ENCODE peak calls at places on chromosomes 7 and 10, in five cellular contexts. P is putamen, E is mesothelial cell of epicardium, S is right lobe of liver, U is HFFc6. D is an unnamed sample.

GRCh38 chr10:103543617-103544525 is 50.4 kb downstream of the NEURL1 start:
- DNase-seq in P (no peak), E (no peak), S (no peak), U (no peak), D (no peak)

GRCh38 chr7:19020062-19020461 is 97.4 kb downstream of the TWIST1 start:
- DNase-seq in P (no peak), E (no peak), S (no peak), U (no peak), D (no peak)

GRCh38 chr10:21402606-21403083 is 122.8 kb downstream of the SKIDA1 start:
- DNase-seq in P (no peak), E (no peak), S (no peak), U (peak), D (no peak)

GRCh38 chr7:77985232-77985973 is 186.8 kb downstream of the PHTF2 start:
- DNase-seq in P (no peak), E (no peak), S (no peak), U (no peak), D (no peak)

GRCh38 chr10:28503114-28503513 is 29.8 kb upstream of the WAC start:
- DNase-seq in P (no peak), E (no peak), S (no peak), U (no peak), D (no peak)

GRCh38 chr7:33744293-33744692 is 161.0 kb upstream of the BMPER start:
- DNase-seq in P (no peak), E (no peak), S (no peak), U (no peak), D (no peak)

GRCh38 chr10:126599949-126600627 is 70.4 kb downstream of the C10orf90 start:
- DNase-seq in P (no peak), E (no peak), S (no peak), U (no peak), D (no peak)

GRCh38 chr7:44587843-44588711 is 6.0 kb upstream of the TMED4 start:
- DNase-seq in P (no peak), E (no peak), S (no peak), U (peak), D (peak)

GRCh38 chr7:101936612-101937231 is 119.3 kb downstream of the CUX1 start:
- DNase-seq in P (no peak), E (no peak), S (peak), U (no peak), D (no peak)

GRCh38 chr10:63280386-63280785 is 147.3 kb downstream of the NRBF2 start:
- DNase-seq in P (no peak), E (no peak), S (no peak), U (no peak), D (no peak)

GRCh38 chr7:80764132-80764531 is 125.7 kb downstream of the CD36 start:
- DNase-seq in P (no peak), E (no peak), S (no peak), U (no peak), D (no peak)

GRCh38 chr7:100219271-100219737 is 445 bp upstream of the PVRIG start:
- DNase-seq in P (no peak), E (no peak), S (no peak), U (no peak), D (no peak)

GRCh38 chr7:45921381-45921698 is 268 bp upstream of the IGFBP3 start:
- DNase-seq in P (no peak), E (no peak), S (no peak), U (no peak), D (no peak)

GRCh38 chr10:43233601-43234430 is 33.0 kb downstream of the RASGEF1A start:
- DNase-seq in P (no peak), E (peak), S (peak), U (no peak), D (no peak)

GRCh38 chr10:101225846-101226361 is 3.4 kb downstream of the LBX1 start:
- DNase-seq in P (no peak), E (no peak), S (no peak), U (no peak), D (no peak)

GRCh38 chr7:70953388-70953787 is 178.6 kb upstream of the GALNT17 start:
- DNase-seq in P (no peak), E (no peak), S (no peak), U (no peak), D (no peak)

GRCh38 chr10:22550732-22551131 is 163.6 kb downstream of the PIP4K2A start:
- DNase-seq in P (no peak), E (peak), S (no peak), U (peak), D (peak)

GRCh38 chr7:28052933-28053332 is 127.7 kb downstream of the JAZF1 start:
- DNase-seq in P (no peak), E (no peak), S (no peak), U (peak), D (no peak)